ENCODE peak calls at places on chromosomes 3 and 15, in ten cellular contexts. S, Y, F, K, G, J, N, W, Q and T are unnamed samples.

GRCh38 chr3:139213936-139214335 is 129.9 kb upstream of the MRPS22 start:
- DNase-seq in S (no peak), Y (no peak), F (no peak), K (no peak), G (no peak), J (no peak), N (no peak), W (no peak), Q (no peak), T (no peak)

GRCh38 chr3:197335428-197336132 is 37.2 kb upstream of the DLG1 start:
- DNase-seq in S (peak), Y (no peak), F (no peak), K (no peak), G (no peak), J (peak), N (no peak), W (no peak), Q (no peak), T (no peak)

GRCh38 chr3:99761415-99761981 is 56.2 kb upstream of the CMSS1 start:
- DNase-seq in S (no peak), Y (no peak), F (no peak), K (no peak), G (no peak), J (peak), N (no peak), W (no peak), Q (no peak), T (no peak)

GRCh38 chr15:55588070-55588817 is at the start of gene PYGO1:
- DNase-seq in S (peak), Y (peak), F (peak), K (peak), G (peak), J (peak), N (peak), W (peak), Q (no peak), T (peak)

GRCh38 chr3:171733561-171733960 is 76.7 kb downstream of the PLD1 start:
- DNase-seq in S (no peak), Y (no peak), F (no peak), K (no peak), G (no peak), J (no peak), N (no peak), W (no peak), Q (no peak), T (no peak)

GRCh38 chr3:52372822-52373504 is 56.8 kb downstream of the DNAH1 start:
- DNase-seq in S (peak), Y (peak), F (no peak), K (peak), G (peak), J (peak), N (no peak), W (no peak), Q (no peak), T (no peak)

GRCh38 chr15:68815598-68815997 is 5.1 kb downstream of the ANP32A start:
- DNase-seq in S (no peak), Y (no peak), F (no peak), K (no peak), G (no peak), J (no peak), N (no peak), W (no peak), Q (no peak), T (peak)

GRCh38 chr3:129481783-129482332 is 41.8 kb downstream of the IFT122 start:
- DNase-seq in S (peak), Y (peak), F (no peak), K (peak), G (peak), J (no peak), N (no peak), W (no peak), Q (peak), T (no peak)

GRCh38 chr15:92033319-92033718 is 179.8 kb downstream of the SLCO3A1 start:
- DNase-seq in S (no peak), Y (no peak), F (no peak), K (no peak), G (no peak), J (no peak), N (no peak), W (no peak), Q (no peak), T (no peak)

GRCh38 chr3:6179761-6180160 is 681.2 kb upstream of the GRM7 start:
- DNase-seq in S (no peak), Y (no peak), F (no peak), K (no peak), G (no peak), J (no peak), N (no peak), W (no peak), Q (no peak), T (no peak)

GRCh38 chr3:142999881-143000280 is 1.5 kb upstream of the U2SURP start:
- DNase-seq in S (no peak), Y (no peak), F (no peak), K (no peak), G (no peak), J (no peak), N (peak), W (no peak), Q (no peak), T (no peak)

GRCh38 chr3:196517142-196517808 is 2.1 kb upstream of the SMCO1 start:
- DNase-seq in S (no peak), Y (no peak), F (no peak), K (no peak), G (no peak), J (no peak), N (no peak), W (no peak), Q (no peak), T (no peak)

GRCh38 chr15:76566276-76566675 is 229.7 kb downstream of the ISL2 start:
- DNase-seq in S (no peak), Y (no peak), F (no peak), K (no peak), G (no peak), J (no peak), N (no peak), W (no peak), Q (no peak), T (peak)

GRCh38 chr3:126715432-126715831 is 11.4 kb downstream of the CHCHD6 start:
- DNase-seq in S (no peak), Y (no peak), F (no peak), K (no peak), G (no peak), J (no peak), N (no peak), W (no peak), Q (no peak), T (no peak)

GRCh38 chr15:65902373-65902772 is 33.1 kb downstream of the RAB11A start:
- DNase-seq in S (no peak), Y (peak), F (peak), K (no peak), G (peak), J (no peak), N (peak), W (peak), Q (no peak), T (no peak)

GRCh38 chr3:37712918-37713819 is 148.5 kb upstream of the CTDSPL start:
- DNase-seq in S (no peak), Y (no peak), F (no peak), K (no peak), G (no peak), J (peak), N (no peak), W (peak), Q (no peak), T (no peak)

GRCh38 chr15:43518073-43518761 is 809 bp downstream of the MAP1A start:
- DNase-seq in S (peak), Y (no peak), F (no peak), K (no peak), G (no peak), J (peak), N (no peak), W (no peak), Q (no peak), T (peak)

GRCh38 chr15:68299436-68299835 is 21.9 kb downstream of the FEM1B start:
- DNase-seq in S (no peak), Y (no peak), F (no peak), K (no peak), G (no peak), J (no peak), N (no peak), W (peak), Q (no peak), T (no peak)

GRCh38 chr3:4680227-4680691 is 187.1 kb downstream of the ITPR1 start:
- DNase-seq in S (no peak), Y (no peak), F (no peak), K (no peak), G (no peak), J (no peak), N (no peak), W (no peak), Q (no peak), T (no peak)

GRCh38 chr3:128402998-128403397 is 63.7 kb downstream of the DNAJB8 start:
- DNase-seq in S (no peak), Y (no peak), F (no peak), K (no peak), G (no peak), J (no peak), N (no peak), W (no peak), Q (no peak), T (no peak)

GRCh38 chr3:69747511-69748248 is 8.4 kb downstream of the MITF start:
- DNase-seq in S (no peak), Y (no peak), F (no peak), K (no peak), G (no peak), J (no peak), N (no peak), W (no peak), Q (no peak), T (no peak)

GRCh38 chr3:159413319-159413718 is 575.3 kb upstream of the IL12A start:
- DNase-seq in S (no peak), Y (no peak), F (no peak), K (no peak), G (no peak), J (no peak), N (no peak), W (no peak), Q (no peak), T (no peak)

GRCh38 chr3:159416854-159417253 is 571.8 kb upstream of the IL12A start:
- DNase-seq in S (no peak), Y (no peak), F (no peak), K (no peak), G (no peak), J (peak), N (no peak), W (no peak), Q (no peak), T (no peak)

GRCh38 chr3:159417761-159418160 is 570.9 kb upstream of the IL12A start:
- DNase-seq in S (no peak), Y (no peak), F (no peak), K (no peak), G (no peak), J (no peak), N (peak), W (no peak), Q (no peak), T (no peak)

DNA sequence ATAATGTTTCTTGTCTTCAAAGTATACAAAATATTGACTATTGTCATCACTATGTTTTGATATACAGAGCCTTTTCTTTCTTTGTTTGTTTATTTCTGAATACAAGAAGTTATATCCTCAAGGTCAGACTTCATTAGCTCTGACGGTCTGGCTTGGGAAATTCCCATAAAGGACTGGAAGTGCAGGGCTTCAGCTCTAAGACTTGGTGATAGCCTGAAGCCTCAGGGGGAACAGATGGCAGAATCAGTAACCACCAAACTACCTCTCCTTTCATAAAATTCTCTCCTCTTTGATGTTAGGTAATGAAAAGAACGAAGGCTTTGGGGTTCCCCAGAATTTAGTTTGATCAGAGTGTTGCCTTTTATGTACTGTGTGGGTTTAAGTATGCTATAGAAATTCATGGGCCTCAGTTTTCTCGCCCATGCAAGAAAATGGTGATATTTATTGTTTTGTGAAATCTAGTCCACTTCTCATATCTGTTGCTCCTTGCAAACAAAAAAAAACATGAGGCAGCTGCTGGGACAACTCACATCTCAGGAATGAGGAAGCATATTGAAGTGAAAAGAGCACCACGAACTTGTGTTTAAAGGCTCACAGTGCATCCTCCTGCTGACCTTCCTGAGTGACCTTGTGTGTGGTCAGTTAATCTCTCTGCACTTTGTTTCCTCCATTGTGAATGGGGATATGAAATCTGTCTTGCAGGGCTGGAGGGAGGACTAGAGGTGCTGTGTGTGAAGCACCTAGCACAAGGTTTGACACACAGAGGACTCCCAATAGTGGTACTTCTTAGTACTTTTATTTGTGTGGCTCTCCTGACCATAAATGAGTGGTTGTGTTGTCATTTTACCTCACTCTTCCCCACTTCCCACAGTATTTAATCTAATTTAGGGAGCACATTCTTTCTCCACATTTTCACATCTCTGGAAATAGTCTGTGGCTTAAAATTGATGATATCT is 569.8 kb upstream of the IL12A start:
- DNase-seq in S (no peak), Y (no peak), F (no peak), K (no peak), G (no peak), J (no peak), N (peak), W (no peak), Q (no peak), T (no peak)
- H3K27ac ChIP-seq in S (no peak), Y (no peak), F (peak), K (no peak), G (no peak), J (no peak), N (no peak), W (no peak), Q (no peak), T (no peak)

DNA sequence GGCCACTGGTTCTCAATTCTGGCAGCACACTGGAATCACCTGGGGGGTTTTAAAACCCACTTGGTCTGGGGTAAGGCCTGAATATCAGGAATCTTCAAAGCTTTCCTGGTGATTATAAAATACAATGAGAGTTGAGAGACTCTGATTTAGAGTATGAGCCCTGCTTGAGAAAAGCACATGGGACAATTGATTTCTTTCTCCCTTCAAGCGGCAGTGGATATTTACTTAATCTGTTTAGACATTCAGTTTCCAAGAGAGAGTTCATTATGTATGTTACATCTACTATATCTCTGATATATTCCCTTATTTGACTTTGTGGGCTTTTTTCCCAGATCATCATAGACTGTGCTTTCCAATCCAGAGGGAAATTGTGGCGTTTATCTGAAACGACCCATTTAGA is 171.1 kb upstream of the PFN2 start:
- DNase-seq in S (no peak), Y (no peak), F (no peak), K (no peak), G (no peak), J (no peak), N (no peak), W (no peak), Q (no peak), T (no peak)
- H3K27ac ChIP-seq in S (no peak), Y (no peak), F (no peak), K (no peak), G (no peak), J (no peak), N (no peak), W (no peak), Q (no peak), T (no peak)

DNA sequence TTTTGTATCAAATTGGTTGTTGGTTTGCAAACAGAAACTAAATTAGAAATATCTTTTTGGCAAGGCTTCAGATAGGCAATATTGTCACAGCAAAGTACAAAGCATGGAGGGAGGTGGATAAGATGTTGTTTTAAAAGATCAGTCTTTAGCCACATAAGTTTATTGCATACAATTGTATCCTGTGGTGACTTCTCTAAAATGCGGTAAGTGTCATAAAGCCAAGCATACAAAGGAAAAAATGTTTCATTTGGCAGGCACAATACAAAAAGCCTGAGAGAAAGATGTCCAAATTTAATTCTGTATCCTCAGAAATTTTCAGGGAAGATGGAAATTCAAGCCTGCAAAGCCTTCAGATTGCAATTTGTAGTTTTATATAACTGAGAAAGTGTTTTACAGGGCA is 7.7 kb downstream of the KAT2B start:
- DNase-seq in S (no peak), Y (no peak), F (no peak), K (no peak), G (no peak), J (no peak), N (no peak), W (no peak), Q (no peak), T (no peak)
- H3K27ac ChIP-seq in S (no peak), Y (peak), F (no peak), K (no peak), G (peak), J (no peak), N (no peak), W (peak), Q (no peak), T (no peak)

GRCh38 chr3:20038679-20039078 is 1.6 kb upstream of the KAT2B start:
- DNase-seq in S (no peak), Y (no peak), F (no peak), K (no peak), G (no peak), J (no peak), N (no peak), W (no peak), Q (no peak), T (no peak)
- H3K27ac ChIP-seq in S (peak), Y (peak), F (no peak), K (peak), G (peak), J (peak), N (no peak), W (no peak), Q (peak), T (no peak)